ENCODE peak calls at places on chromosomes 2 and 18, in nine cellular contexts. C is OCI-LY7, I is heart right ventricle, E is right lobe of liver, W is tibial nerve, Z is left lung, Y is suprapubic skin, G is ascending aorta, U is colonic mucosa. S is an unnamed sample.
A peak's percentile ranks its signal among the peaks of the same experiment; 100 is the strongest.

GRCh38 chr2:224650815-224651439 is 65.2 kb downstream of the CCDC195 start:
- DNase-seq in C (peak; percentile 85), I (peak; percentile 10), E (no peak), W (no peak), Z (no peak), Y (no peak), G (no peak), U (peak; percentile 41), S (no peak)

GRCh38 chr2:15031745-15032240 is 399.3 kb downstream of the LRATD1 start:
- DNase-seq in C (peak; percentile 13), I (no peak), E (no peak), W (no peak), Z (no peak), Y (no peak), G (no peak), U (no peak), S (no peak)

GRCh38 chr18:32831781-32832180 is 59.0 kb upstream of the KLHL14 start:
- DNase-seq in C (no peak), I (no peak), E (no peak), W (no peak), Z (no peak), Y (no peak), G (no peak), U (no peak), S (no peak)

GRCh38 chr2:186848873-186849578 is at the start of gene ZSWIM2:
- DNase-seq in C (no peak), I (peak; percentile 24), E (peak; percentile 47), W (peak; percentile 26), Z (peak; percentile 86), Y (peak; percentile 82), G (no peak), U (peak; percentile 20), S (peak; percentile 59)

GRCh38 chr2:53787255-53787910 is 539 bp downstream of the ERLEC1 start:
- DNase-seq in C (peak; percentile 13), I (no peak), E (no peak), W (no peak), Z (no peak), Y (peak; percentile 85), G (no peak), U (no peak), S (no peak)

GRCh38 chr2:188869560-188869959 is 104.6 kb upstream of the COL3A1 start:
- DNase-seq in C (no peak), I (no peak), E (no peak), W (no peak), Z (no peak), Y (no peak), G (no peak), U (no peak), S (no peak)

GRCh38 chr18:13216732-13217465 is 1.7 kb upstream of the LDLRAD4 start:
- DNase-seq in C (no peak), I (peak; percentile 53), E (peak; percentile 66), W (no peak), Z (peak; percentile 80), Y (no peak), G (no peak), U (peak; percentile 44), S (peak; percentile 50)

GRCh38 chr18:45731706-45732105 is 7.7 kb downstream of the SLC14A1 start:
- DNase-seq in C (no peak), I (no peak), E (no peak), W (no peak), Z (no peak), Y (no peak), G (no peak), U (no peak), S (no peak)

GRCh38 chr2:46990231-46990588 is 74.6 kb upstream of the MCFD2 start:
- DNase-seq in C (no peak), I (no peak), E (no peak), W (no peak), Z (no peak), Y (no peak), G (no peak), U (no peak), S (peak; percentile 29)

GRCh38 chr2:46991985-46992384 is 76.4 kb upstream of the MCFD2 start:
- DNase-seq in C (no peak), I (no peak), E (no peak), W (no peak), Z (no peak), Y (no peak), G (no peak), U (no peak), S (no peak)

GRCh38 chr2:46989491-46990230 is 74.1 kb upstream of the MCFD2 start:
- DNase-seq in C (no peak), I (no peak), E (no peak), W (no peak), Z (peak; percentile 65), Y (no peak), G (no peak), U (no peak), S (no peak)

GRCh38 chr2:46988230-46988629 is 72.6 kb upstream of the MCFD2 start:
- DNase-seq in C (no peak), I (no peak), E (no peak), W (no peak), Z (no peak), Y (no peak), G (no peak), U (no peak), S (no peak)

DNA sequence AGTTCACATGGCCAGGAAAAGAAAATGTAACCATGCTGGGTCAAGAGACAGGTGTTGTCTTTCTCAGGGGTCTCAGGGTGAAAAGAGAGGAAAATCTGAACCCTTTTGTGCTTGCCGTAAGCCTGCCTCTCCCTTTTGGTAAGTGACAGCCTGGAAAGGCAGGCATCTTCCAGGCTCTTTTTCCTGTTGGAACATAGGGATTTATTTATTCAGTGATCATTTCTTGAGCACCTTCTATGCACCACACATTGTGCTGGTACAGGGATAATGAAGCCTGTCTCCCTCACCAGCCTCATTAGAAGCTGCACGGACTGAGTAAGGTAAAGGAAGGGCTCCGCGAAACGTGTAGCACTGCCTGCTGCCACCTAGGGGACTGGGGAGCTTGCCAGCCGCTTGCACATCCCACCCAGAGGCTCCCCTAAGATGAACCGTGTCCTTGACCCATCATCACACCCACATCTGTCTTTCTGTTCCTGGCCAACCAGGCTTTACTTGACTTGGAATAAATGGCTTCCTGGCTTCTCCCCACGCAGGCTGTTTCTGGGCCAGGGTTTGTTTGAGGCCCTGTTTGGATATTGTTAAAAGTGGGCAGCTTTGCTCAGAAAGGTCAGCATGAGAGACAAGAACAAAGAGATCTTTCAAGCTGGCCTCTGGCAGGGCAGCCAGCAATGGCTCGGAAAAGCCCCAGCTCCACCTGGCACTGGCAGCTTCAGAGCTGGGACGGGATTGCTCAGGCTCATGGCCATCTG is 73.3 kb upstream of the MCFD2 start:
- DNase-seq in C (peak; percentile 37), I (no peak), E (peak; percentile 84), W (peak; percentile 39), Z (no peak), Y (no peak), G (no peak), U (no peak), S (peak; percentile 73)
- TF ChIP-seq CTCF in C (peak; percentile 63), I (peak; percentile 30), E (no peak), W (peak; percentile 21), Z (no peak), Y (no peak), G (no peak), U (no peak), S (no peak)

GRCh38 chr2:168801961-168802824 is at the start of gene NOSTRIN:
- DNase-seq in C (no peak), I (peak; percentile 75), E (peak; percentile 47), W (peak; percentile 14), Z (no peak), Y (no peak), G (no peak), U (peak; percentile 93), S (no peak)

GRCh38 chr2:168805615-168806014 is 3.2 kb downstream of the NOSTRIN start:
- DNase-seq in C (no peak), I (no peak), E (no peak), W (no peak), Z (no peak), Y (no peak), G (no peak), U (no peak), S (no peak)

GRCh38 chr2:168801456-168801855 is 981 bp upstream of the NOSTRIN start:
- DNase-seq in C (no peak), I (no peak), E (no peak), W (no peak), Z (no peak), Y (no peak), G (no peak), U (no peak), S (no peak)

GRCh38 chr2:168802825-168803726 is 639 bp downstream of the NOSTRIN start:
- DNase-seq in C (no peak), I (no peak), E (no peak), W (no peak), Z (no peak), Y (no peak), G (no peak), U (no peak), S (no peak)

DNA sequence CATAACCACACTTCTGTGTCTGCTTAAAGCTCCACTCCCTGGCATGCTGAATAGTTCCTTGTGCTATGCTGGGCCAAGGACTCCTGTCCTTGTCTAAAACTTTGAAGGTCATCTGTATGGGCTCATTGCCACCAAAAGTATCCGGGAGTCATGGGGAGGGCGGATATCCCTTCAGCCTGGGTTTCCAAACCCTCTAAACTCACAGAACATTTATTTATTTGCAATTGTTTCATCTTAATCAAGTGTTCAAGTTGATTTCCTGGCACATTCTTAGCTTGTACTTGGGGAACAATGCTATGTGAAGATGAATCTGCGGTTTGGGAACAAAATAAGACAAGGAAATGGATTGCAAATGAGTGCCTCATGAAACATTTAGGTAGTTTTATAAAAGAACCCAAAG is 1.8 kb downstream of the NOSTRIN start:
- DNase-seq in C (no peak), I (peak; percentile 41), E (no peak), W (no peak), Z (no peak), Y (no peak), G (no peak), U (no peak), S (no peak)
- H3K27ac ChIP-seq in C (no peak overlapping the region), I (peak overlapping the region; percentile 75), E (no peak overlapping the region), W (peak overlapping the region; percentile 67), Z (no peak overlapping the region), Y (peak overlapping the region; percentile 61), G (no peak overlapping the region), U (no peak overlapping the region), S (no peak overlapping the region)

DNA sequence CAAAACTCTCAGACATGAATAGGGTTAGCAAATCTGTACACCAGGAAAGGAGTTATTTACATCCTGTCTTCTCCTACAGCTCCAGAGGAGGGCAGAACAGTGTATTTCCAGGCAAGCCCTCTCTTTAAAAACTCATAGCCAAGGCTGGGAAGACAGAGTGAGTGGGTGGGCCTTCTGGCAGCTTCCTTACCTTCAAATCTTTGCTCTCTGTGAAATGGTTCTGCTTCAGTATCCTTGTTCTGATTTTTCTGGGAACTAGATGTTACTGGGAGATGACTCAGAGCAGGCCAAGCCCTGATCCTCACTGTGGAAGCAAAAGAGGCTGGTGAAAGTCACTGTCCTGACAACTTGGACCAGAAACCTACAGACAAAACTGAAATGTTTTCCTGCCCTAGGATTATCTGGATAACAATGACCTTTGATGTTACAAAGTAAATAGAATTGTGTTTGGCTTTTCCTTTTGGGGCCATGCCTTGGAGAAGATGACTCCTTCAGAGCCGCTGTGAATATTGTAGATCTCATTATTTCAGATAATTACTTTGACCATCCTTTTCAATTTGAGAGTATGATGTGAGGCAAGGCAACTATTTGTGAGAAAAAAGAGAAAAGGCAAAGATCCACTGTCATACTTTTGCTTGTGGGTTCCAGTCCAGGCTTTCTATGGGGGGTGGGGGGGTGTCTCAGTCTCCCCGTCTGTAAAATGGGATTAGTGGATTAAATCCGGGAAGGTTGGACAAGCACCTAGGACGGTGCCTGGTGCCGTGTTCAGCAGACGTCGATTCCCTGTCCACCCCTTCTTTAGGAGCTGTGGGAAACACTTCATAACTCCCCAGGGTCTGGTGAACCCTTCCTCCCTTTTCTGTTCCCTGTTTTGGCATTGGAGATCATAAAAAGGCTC is 644 bp upstream of the QPCT start:
- DNase-seq in C (peak; percentile 47), I (peak; percentile 30), E (no peak), W (no peak), Z (no peak), Y (no peak), G (no peak), U (no peak), S (no peak)
- H3K4me3 ChIP-seq in C (peak overlapping the region; percentile 70), I (peak overlapping the region; percentile 70), E (peak overlapping the region; percentile 53), W (peak overlapping the region; percentile 56), Z (peak overlapping the region; percentile 54), Y (peak overlapping the region; percentile 73), G (peak overlapping the region; percentile 71), U (peak overlapping the region; percentile 61), S (peak overlapping the region; percentile 56)

GRCh38 chr2:65142515-65142914 is 12.6 kb upstream of the RAB1A start:
- DNase-seq in C (peak; percentile 41), I (no peak), E (no peak), W (no peak), Z (no peak), Y (no peak), G (no peak), U (no peak), S (no peak)
- TF ChIP-seq CTCF in C (peak; percentile 74), I (no peak), E (peak; percentile 42), W (no peak), Z (no peak), Y (no peak), G (no peak), U (peak; percentile 32), S (no peak)

S was measured in ovary.